ENCODE peak calls at places on chromosomes 6 and 20, in eight cellular contexts. Y, X, P, N, F, T, I and B are unnamed samples.
A peak's percentile ranks its signal among the peaks of the same experiment; 100 is the strongest.

GRCh38 chr6:106974337-106974998 is at the start of gene CD24:
- DNase-seq in N (no peak), T (peak; percentile 73), X (no peak), I (no peak), F (peak; percentile 83), P (peak; percentile 51), Y (peak; percentile 59), B (peak; percentile 88)

GRCh38 chr6:33249732-33250625 is 21.7 kb downstream of the VPS52 start:
- DNase-seq in I (no peak), Y (peak; percentile 52), P (peak; percentile 55), F (peak; percentile 31), X (no peak), T (peak; percentile 62), N (peak; percentile 82), B (no peak)

GRCh38 chr6:138572200-138572875 is 73.0 kb upstream of the NHSL1 start:
- DNase-seq in N (no peak), I (no peak), P (peak; percentile 72), T (peak; percentile 46), X (peak; percentile 94), F (peak; percentile 78), Y (peak; percentile 49), B (peak; percentile 99)

GRCh38 chr6:34155471-34156300 is 9.8 kb upstream of the GRM4 start:
- DNase-seq in P (no peak), Y (no peak), I (no peak), F (no peak), N (no peak), X (no peak), T (peak; percentile 16), B (no peak)

GRCh38 chr6:138545621-138545980 is 46.3 kb upstream of the NHSL1 start:
- DNase-seq in P (no peak), I (no peak), X (peak; percentile 79), F (peak; percentile 77), N (no peak), T (peak; percentile 31), Y (peak; percentile 62), B (peak; percentile 90)

GRCh38 chr20:5215592-5216304 is 88.9 kb downstream of the CDS2 start:
- DNase-seq in N (no peak), T (no peak), X (peak; percentile 88), P (no peak), F (no peak), I (no peak), Y (peak; percentile 12), B (no peak)

GRCh38 chr20:58310291-58310782 is 822 bp downstream of the RAB22A start:
- DNase-seq in Y (peak; percentile 41), T (no peak), X (no peak), N (no peak), P (peak; percentile 88), I (no peak), F (no peak), B (no peak)

GRCh38 chr6:64817525-64817924 is 889.5 kb downstream of the EYS start:
- DNase-seq in F (no peak), I (no peak), Y (no peak), N (no peak), P (no peak), X (no peak), T (no peak), B (peak; percentile 89)

GRCh38 chr6:9139762-9140161 is 704.4 kb upstream of the SLC35B3 start:
- DNase-seq in Y (no peak), I (no peak), X (no peak), F (no peak), N (peak; percentile 61), P (peak; percentile 48), T (no peak), B (peak; percentile 96)

GRCh38 chr6:142316791-142317368 is 15.1 kb downstream of the ADGRG6 start:
- DNase-seq in T (no peak), P (no peak), X (no peak), I (no peak), N (no peak), Y (no peak), F (no peak), B (no peak)

GRCh38 chr20:47453167-47453782 is 48.4 kb upstream of the NCOA3 start:
- DNase-seq in Y (peak; percentile 68), I (no peak), F (no peak), X (no peak), T (no peak), N (peak; percentile 21), P (peak; percentile 86), B (no peak)

GRCh38 chr6:170415318-170415717 is 108.8 kb downstream of the FAM120B start:
- DNase-seq in T (no peak), P (no peak), Y (no peak), F (no peak), X (no peak), N (no peak), I (no peak), B (no peak)

GRCh38 chr6:138403801-138404665 is at the start of gene HEBP2:
- DNase-seq in T (peak; percentile 94), N (peak; percentile 57), X (peak; percentile 85), P (peak; percentile 89), I (peak; percentile 91), F (peak; percentile 100), Y (peak; percentile 86), B (peak; percentile 99)

GRCh38 chr6:157673596-157673995 is 149.4 kb upstream of the SNX9 start:
- DNase-seq in T (no peak), Y (no peak), X (no peak), I (no peak), P (no peak), N (no peak), F (no peak), B (no peak)

GRCh38 chr20:21147593-21147992 is 21.7 kb downstream of the KIZ start:
- DNase-seq in Y (no peak), T (no peak), N (no peak), I (no peak), X (no peak), F (no peak), P (peak; percentile 39), B (no peak)

GRCh38 chr6:125512621-125513020 is 210.9 kb upstream of the HDDC2 start:
- DNase-seq in Y (no peak), N (no peak), F (no peak), P (no peak), I (no peak), T (no peak), X (peak; percentile 16), B (peak; percentile 80)

GRCh38 chr20:34043025-34043424 is 49.3 kb downstream of the RALY start:
- DNase-seq in P (no peak), Y (no peak), I (no peak), N (no peak), X (no peak), F (no peak), T (no peak), B (no peak)

GRCh38 chr6:68038815-68039408 is 596.2 kb upstream of the ADGRB3 start:
- DNase-seq in N (no peak), Y (no peak), T (no peak), F (peak; percentile 19), I (no peak), P (no peak), X (no peak), B (no peak)

GRCh38 chr6:158387578-158387977 is 75.3 kb downstream of the TULP4 start:
- DNase-seq in F (no peak), N (no peak), X (peak; percentile 39), Y (no peak), P (no peak), I (no peak), T (no peak), B (no peak)

GRCh38 chr6:118785601-118786000 is 108.4 kb upstream of the ASF1A start:
- DNase-seq in X (no peak), T (no peak), Y (no peak), N (no peak), F (no peak), I (no peak), P (no peak), B (peak; percentile 15)

GRCh38 chr6:137878070-137878809 is 11.2 kb downstream of the TNFAIP3 start:
- DNase-seq in T (no peak), F (no peak), P (no peak), N (no peak), Y (no peak), X (no peak), I (no peak), B (no peak)

GRCh38 chr20:63553933-63554290 is at the start of gene FNDC11:
- DNase-seq in F (peak; percentile 72), N (no peak), P (no peak), I (peak; percentile 52), T (peak; percentile 65), X (peak; percentile 48), Y (no peak), B (peak; percentile 62)

GRCh38 chr6:90645634-90646033 is 58.8 kb upstream of the MAP3K7 start:
- DNase-seq in P (no peak), I (no peak), Y (no peak), T (no peak), X (no peak), N (no peak), F (no peak), B (no peak)

GRCh38 chr6:50030777-50031562 is 9.2 kb upstream of the DEFB110 start:
- DNase-seq in N (no peak), F (peak; percentile 55), T (peak; percentile 73), P (peak; percentile 12), X (peak; percentile 42), Y (no peak), I (no peak), B (peak; percentile 76)

GRCh38 chr6:37657117-37657886 is 40.4 kb downstream of the MDGA1 start:
- DNase-seq in Y (no peak), X (no peak), N (no peak), F (no peak), P (peak; percentile 93), T (no peak), I (no peak), B (peak; percentile 73)

GRCh38 chr20:32731882-32732266 is 11.4 kb downstream of the COMMD7 start:
- DNase-seq in P (no peak), T (no peak), Y (no peak), I (no peak), N (no peak), F (no peak), X (no peak), B (no peak)

GRCh38 chr6:157929765-157930319 is 51.8 kb upstream of the SYNJ2 start:
- DNase-seq in T (no peak), Y (no peak), F (no peak), I (no peak), N (no peak), P (no peak), X (no peak), B (no peak)

GRCh38 chr6:52522655-52523054 is 54.2 kb downstream of the TRAM2 start:
- DNase-seq in T (no peak), F (no peak), Y (no peak), I (no peak), N (no peak), X (no peak), P (peak; percentile 20), B (no peak)

GRCh38 chr20:64080013-64080812 is at the start of gene OPRL1:
- DNase-seq in T (no peak), X (peak; percentile 52), N (no peak), F (no peak), Y (no peak), P (peak; percentile 69), I (peak; percentile 58), B (no peak)

GRCh38 chr6:17470953-17471335 is 77.5 kb downstream of the CAP2 start:
- DNase-seq in I (no peak), Y (no peak), P (no peak), F (no peak), T (no peak), X (no peak), N (no peak), B (no peak)